ENCODE peak calls at places on chromosomes 11 and 22, in seven cellular contexts. G is K562, A is HCT116, R is H1, H is T47D, F is SK-N-SH, D is GM12878. M is an unnamed sample.

GRCh38 chr22:45154383-45154782 is 9.3 kb upstream of the NUP50 start:
- DNase-seq in R (no peak), A (no peak), D (no peak), F (no peak), H (no peak), G (no peak), M (no peak)

GRCh38 chr11:91730071-91730470 is 494.5 kb upstream of the FAT3 start:
- DNase-seq in F (no peak), D (no peak), H (no peak), R (no peak), G (no peak), A (no peak), M (no peak)

GRCh38 chr22:50505776-50506610 is 1.5 kb downstream of the LMF2 start:
- DNase-seq in A (no peak), H (no peak), G (no peak), F (no peak), D (no peak), R (no peak), M (no peak)

GRCh38 chr11:112291191-112291590 is 30.5 kb upstream of the PLET1 start:
- DNase-seq in G (no peak), R (no peak), A (no peak), D (no peak), F (no peak), H (no peak), M (no peak)

GRCh38 chr11:19978668-19979518 is 181.4 kb downstream of the DBX1 start:
- DNase-seq in G (no peak), F (no peak), A (peak), R (no peak), D (peak), H (peak), M (peak)

GRCh38 chr22:46062232-46062615 is 85.3 kb upstream of the WNT7B start:
- DNase-seq in H (no peak), G (no peak), D (no peak), R (no peak), A (no peak), F (no peak), M (no peak)

GRCh38 chr22:48897959-48898358 is 929.7 kb downstream of the BRD1 start:
- DNase-seq in A (no peak), F (no peak), D (no peak), G (no peak), H (no peak), R (no peak), M (no peak)

GRCh38 chr11:15507592-15507991 is 392.9 kb downstream of the INSC start:
- DNase-seq in D (no peak), F (no peak), G (no peak), R (no peak), H (peak), A (no peak), M (no peak)

GRCh38 chr11:60768202-60768601 is 11.5 kb downstream of the MS4A15 start:
- DNase-seq in R (no peak), H (no peak), F (no peak), D (no peak), G (no peak), A (no peak), M (no peak)

GRCh38 chr11:19769820-19770219 is 57.2 kb downstream of the NAV2 start:
- DNase-seq in G (no peak), F (no peak), R (no peak), D (no peak), H (no peak), A (no peak), M (no peak)

GRCh38 chr22:35231585-35232084 is 25.7 kb upstream of the HMGXB4 start:
- DNase-seq in A (peak), R (peak), D (peak), G (peak), F (peak), H (peak), M (peak)

GRCh38 chr22:17748555-17749353 is 25.5 kb downstream of the BID start:
- DNase-seq in H (no peak), D (no peak), A (no peak), G (peak), R (peak), F (no peak), M (no peak)

GRCh38 chr22:29886601-29887000 is 3.6 kb downstream of the MTMR3 start:
- DNase-seq in D (no peak), G (no peak), F (no peak), H (no peak), A (no peak), R (no peak), M (no peak)

GRCh38 chr11:134207538-134208239 is 16.1 kb downstream of the NCAPD3 start:
- DNase-seq in D (no peak), A (no peak), G (no peak), R (no peak), F (no peak), H (peak), M (peak)

GRCh38 chr11:77602385-77603105 is 12.8 kb downstream of the AQP11 start:
- DNase-seq in D (no peak), R (no peak), A (no peak), G (peak), F (no peak), H (no peak), M (peak)
- TF ChIP-seq JUND in D (no peak), R (no peak), A (peak), G (peak), F (peak), H (no peak), M (no peak)

GRCh38 chr22:42803454-42803853 is 53.6 kb downstream of the ARFGAP3 start:
- DNase-seq in G (no peak), A (no peak), F (peak), H (no peak), R (no peak), D (no peak), M (no peak)

GRCh38 chr22:42805016-42805997 is 51.8 kb downstream of the ARFGAP3 start:
- DNase-seq in A (no peak), D (no peak), F (peak), R (no peak), G (no peak), H (peak), M (peak)

GRCh38 chr22:42807185-42807584 is 49.9 kb downstream of the ARFGAP3 start:
- DNase-seq in A (no peak), R (no peak), D (no peak), F (no peak), H (no peak), G (no peak), M (no peak)

GRCh38 chr22:42808516-42808915 is 48.6 kb downstream of the ARFGAP3 start:
- DNase-seq in R (no peak), G (no peak), F (no peak), D (no peak), A (no peak), H (no peak), M (no peak)

DNA sequence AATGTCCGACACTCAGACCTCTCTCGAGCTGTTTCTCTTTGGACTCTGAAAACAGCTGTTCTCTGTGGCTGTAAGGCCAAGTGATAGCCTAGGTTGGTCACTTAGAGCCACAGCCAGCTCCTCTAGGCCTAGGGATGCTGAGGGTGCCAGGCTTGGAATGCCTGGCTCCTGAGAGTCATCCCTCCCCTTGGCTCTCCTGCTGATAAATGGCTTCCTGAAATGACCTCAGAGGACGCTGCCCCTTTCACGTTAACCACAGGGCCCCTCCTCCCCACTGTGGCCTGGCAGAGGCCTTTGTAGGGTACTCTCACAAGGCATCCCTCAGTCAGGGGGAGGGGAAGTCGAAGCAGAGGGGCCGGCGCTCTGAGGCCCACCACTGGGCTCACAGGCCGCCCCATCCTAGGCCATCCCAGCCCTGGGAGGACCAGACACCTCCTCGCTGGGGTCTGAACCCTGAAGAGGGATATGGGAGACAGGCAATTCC is 51.0 kb downstream of the ARFGAP3 start:
- DNase-seq in F (no peak), G (no peak), A (no peak), H (no peak), D (no peak), R (no peak), M (no peak)
- TF ChIP-seq JUND in F (no peak), G (no peak), A (no peak), H (no peak), D (no peak), R (no peak), M (no peak)

GRCh38 chr11:34357646-34358257 is at the start of gene ABTB2:
- DNase-seq in D (peak), F (peak), H (peak), R (peak), A (peak), G (peak), M (peak)
- TF ChIP-seq JUND in D (no peak), F (no peak), H (no peak), R (no peak), A (no peak), G (no peak), M (no peak)

GRCh38 chr22:22111267-22111751 is 128.7 kb upstream of the TOP3B start:
- DNase-seq in F (no peak), R (no peak), D (peak), G (peak), A (no peak), H (no peak), M (no peak)
- TF ChIP-seq JUND in F (peak), R (no peak), D (peak), G (no peak), A (no peak), H (no peak), M (no peak)

GRCh38 chr11:13035711-13036110 is 26.6 kb downstream of the RASSF10 start:
- DNase-seq in R (no peak), G (no peak), F (no peak), H (no peak), D (no peak), A (no peak), M (no peak)

GRCh38 chr11:13030857-13031256 is 21.7 kb downstream of the RASSF10 start:
- DNase-seq in G (no peak), R (no peak), H (peak), F (peak), A (no peak), D (no peak), M (peak)

GRCh38 chr11:13031349-13031748 is 22.2 kb downstream of the RASSF10 start:
- DNase-seq in R (no peak), G (no peak), H (no peak), D (no peak), F (no peak), A (no peak), M (no peak)

GRCh38 chr11:13036235-13036634 is 27.1 kb downstream of the RASSF10 start:
- DNase-seq in G (no peak), D (no peak), A (no peak), H (no peak), R (no peak), F (no peak), M (no peak)

DNA sequence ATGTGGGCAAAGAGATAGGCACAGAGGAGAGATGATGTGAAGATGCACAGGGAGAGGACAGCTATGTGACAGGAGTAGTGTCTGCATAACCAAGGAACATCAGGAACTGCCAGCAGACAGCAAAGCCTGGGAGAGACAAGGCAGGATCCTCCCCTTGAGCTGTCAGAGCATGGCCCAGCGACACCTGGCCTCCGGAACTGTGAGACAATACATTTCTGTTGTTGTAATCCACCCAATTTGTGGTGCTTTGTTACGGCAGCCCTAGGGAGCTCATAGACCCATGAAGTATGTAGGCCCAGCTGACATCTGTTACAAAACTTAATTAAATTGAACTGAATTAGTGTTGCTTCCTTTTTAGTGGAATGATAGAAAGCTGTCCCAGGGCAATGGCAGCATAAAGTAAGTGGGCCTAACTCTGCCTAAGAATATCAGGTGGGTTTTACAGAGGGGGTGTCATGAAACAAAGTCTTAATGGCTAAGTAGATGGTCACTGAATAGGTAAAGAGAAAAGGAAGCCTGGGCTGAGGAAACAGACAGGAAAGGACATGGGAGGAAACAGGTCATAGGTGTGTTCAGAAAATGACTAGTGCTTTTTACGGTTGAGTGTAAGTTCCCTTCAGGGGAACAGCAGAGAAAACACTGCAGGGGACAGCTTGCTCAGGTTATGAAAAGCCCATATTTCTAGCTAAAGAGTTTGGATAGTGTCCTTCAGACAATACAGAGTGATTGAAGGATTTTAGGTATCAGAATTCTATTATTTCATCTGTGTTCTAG is 24.8 kb downstream of the RASSF10 start:
- DNase-seq in H (no peak), F (peak), A (no peak), G (no peak), D (no peak), R (no peak), M (no peak)
- TF ChIP-seq JUND in H (no peak), F (no peak), A (no peak), G (no peak), D (no peak), R (no peak), M (no peak)

DNA sequence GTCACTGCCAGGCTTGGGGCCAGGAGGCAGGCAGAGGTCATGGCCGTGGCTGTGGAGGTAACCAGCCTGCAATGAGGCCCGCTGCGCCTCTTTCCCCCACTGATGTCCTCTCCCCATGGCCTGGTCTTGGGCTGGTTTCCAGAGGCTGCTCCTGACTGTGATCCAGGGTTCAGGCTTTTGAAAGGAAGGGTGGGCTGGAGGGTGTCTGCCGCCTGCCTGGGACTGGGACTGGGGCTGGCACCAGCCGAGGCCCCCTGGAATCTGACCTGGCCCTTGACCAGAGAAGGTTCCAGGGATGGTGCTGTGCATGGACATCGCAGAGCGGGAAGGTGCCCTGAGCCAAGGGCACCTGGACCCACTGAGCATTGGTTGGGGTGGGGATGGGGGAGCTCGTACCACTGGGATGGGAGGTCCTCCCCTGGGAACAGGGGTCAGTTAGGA is 59.6 kb upstream of the THY1 start:
- DNase-seq in H (no peak), F (no peak), A (no peak), D (no peak), R (no peak), G (no peak), M (no peak)
- TF ChIP-seq JUND in H (no peak), F (no peak), A (no peak), D (no peak), R (no peak), G (no peak), M (no peak)

DNA sequence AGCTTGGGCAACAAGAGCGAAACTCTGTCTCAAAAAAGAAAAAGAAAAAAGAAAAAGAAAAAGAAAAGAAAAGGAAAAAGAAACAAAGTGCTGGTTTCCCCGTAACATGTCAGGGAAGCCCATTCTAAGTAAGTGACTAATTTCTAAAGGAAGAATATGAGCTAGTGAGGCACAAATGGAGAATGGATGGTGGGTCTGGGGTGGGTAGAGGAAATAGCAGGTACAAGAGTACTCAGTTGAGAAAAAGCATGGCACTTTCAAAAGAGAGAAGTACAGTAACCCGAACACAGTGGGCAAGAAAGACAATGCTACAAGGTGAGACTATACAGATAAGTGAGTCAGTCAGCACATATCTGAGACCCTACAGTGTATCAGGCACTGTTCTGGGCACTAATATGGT is 4.5 kb downstream of the MAJIN start:
- DNase-seq in R (no peak), D (no peak), F (no peak), H (no peak), G (no peak), A (no peak), M (no peak)
- TF ChIP-seq JUND in R (no peak), D (no peak), F (no peak), H (no peak), G (no peak), A (no peak), M (no peak)

GRCh38 chr11:119374632-119375394 is 6.7 kb downstream of the USP2 start:
- DNase-seq in F (peak), H (no peak), A (no peak), D (no peak), R (no peak), G (peak), M (no peak)
- TF ChIP-seq JUND in F (no peak), H (no peak), A (no peak), D (no peak), R (no peak), G (peak), M (no peak)

GRCh38 chr11:64661622-64662021 is 61.4 kb downstream of the NRXN2 start:
- DNase-seq in F (no peak), D (no peak), G (no peak), H (no peak), R (no peak), A (no peak), M (no peak)

GRCh38 chr11:64660205-64660604 is 62.8 kb downstream of the NRXN2 start:
- DNase-seq in A (no peak), G (no peak), R (no peak), H (no peak), F (no peak), D (no peak), M (no peak)

GRCh38 chr11:64659417-64660144 is 63.4 kb downstream of the NRXN2 start:
- DNase-seq in F (no peak), D (no peak), H (peak), G (peak), A (peak), R (no peak), M (peak)

GRCh38 chr11:64661146-64661545 is 61.9 kb downstream of the NRXN2 start:
- DNase-seq in G (no peak), A (no peak), D (no peak), F (no peak), R (no peak), H (no peak), M (no peak)

DNA sequence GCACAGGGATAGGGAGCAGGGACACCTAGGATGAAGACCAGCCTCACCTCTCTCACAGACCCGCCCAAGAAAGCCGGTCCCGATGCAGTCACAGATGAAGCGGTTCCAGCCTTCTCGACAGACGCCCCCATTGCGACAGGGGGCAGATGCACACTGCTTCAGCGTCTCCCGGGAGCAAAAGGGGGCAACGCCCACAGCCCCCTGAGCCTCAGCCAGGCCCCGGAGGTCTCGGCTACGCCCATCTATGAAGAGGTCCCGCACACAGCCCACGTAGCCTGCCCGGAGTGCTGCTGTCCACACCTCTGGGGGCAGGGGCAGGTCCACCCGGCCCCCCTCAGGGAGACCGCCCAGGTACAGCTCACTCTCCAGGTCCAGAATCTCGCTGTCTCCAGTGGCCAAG is 62.3 kb downstream of the NRXN2 start:
- DNase-seq in F (no peak), R (no peak), G (no peak), H (no peak), A (no peak), D (no peak), M (no peak)
- TF ChIP-seq JUND in F (no peak), R (no peak), G (no peak), H (no peak), A (no peak), D (no peak), M (no peak)